ENCODE peak calls at places on chromosome 18, in six cellular contexts. Y is HCT116, S is HepG2, K is K562, E is H1, J is GM12878. H is an unnamed sample. For H3K4me1, the result is how much of the 10 kb centered on the place peaks cover.

GRCh38 chr18:50849448-50849847 is 29.5 kb upstream of the ME2 start:
- DNase-seq in E (no peak), K (no peak), J (no peak), S (no peak), Y (no peak), H (no peak)

GRCh38 chr18:5628512-5629255 is 84.9 kb upstream of the EPB41L3 start:
- DNase-seq in K (no peak), E (peak), J (no peak), S (no peak), Y (no peak), H (no peak)

GRCh38 chr18:1585881-1586488 is 681.3 kb downstream of the ADCYAP1 start:
- DNase-seq in S (peak), J (peak), Y (peak), K (peak), E (no peak), H (peak)

GRCh38 chr18:2971741-2972552 is 41.0 kb downstream of the LPIN2 start:
- DNase-seq in K (no peak), J (peak), Y (no peak), S (no peak), E (no peak), H (no peak)

GRCh38 chr18:5424903-5425302 is 118.9 kb downstream of the EPB41L3 start:
- DNase-seq in Y (no peak), S (peak), K (no peak), E (no peak), J (no peak), H (no peak)

GRCh38 chr18:28112056-28112470 is 64.9 kb downstream of the CDH2 start:
- DNase-seq in E (no peak), K (no peak), Y (no peak), S (no peak), J (no peak), H (no peak)

GRCh38 chr18:3867768-3868445 is 417.9 kb downstream of the TGIF1 start:
- DNase-seq in S (no peak), K (no peak), Y (no peak), J (no peak), E (no peak), H (no peak)

GRCh38 chr18:79571221-79572092 is 108.1 kb upstream of the CTDP1 start:
- DNase-seq in J (no peak), E (peak), K (no peak), Y (peak), S (no peak), H (no peak)

GRCh38 chr18:39872566-39872965 is 2082.5 kb upstream of the PIK3C3 start:
- DNase-seq in S (no peak), J (no peak), E (no peak), K (no peak), Y (no peak), H (no peak)

GRCh38 chr18:26574958-26575864 is 26.9 kb upstream of the KCTD1 start:
- DNase-seq in J (no peak), E (peak), K (no peak), Y (no peak), S (peak), H (no peak)

GRCh38 chr18:22167091-22167470 is 2.3 kb upstream of the GATA6 start:
- DNase-seq in K (no peak), J (no peak), E (no peak), S (no peak), Y (no peak), H (no peak)

GRCh38 chr18:62325806-62326645 is 916 bp downstream of the TNFRSF11A start:
- DNase-seq in J (no peak), E (no peak), Y (no peak), S (no peak), K (no peak), H (no peak)

GRCh38 chr18:27599202-27599829 is 414.2 kb upstream of the CHST9 start:
- DNase-seq in Y (peak), K (peak), J (no peak), E (peak), S (peak), H (no peak)

GRCh38 chr18:27413495-27414401 is 228.6 kb upstream of the CHST9 start:
- DNase-seq in S (no peak), J (no peak), E (no peak), K (no peak), Y (no peak), H (no peak)

GRCh38 chr18:51520676-51521180 is 323.2 kb upstream of the MEX3C start:
- DNase-seq in Y (no peak), S (no peak), E (no peak), J (no peak), K (no peak), H (no peak)

GRCh38 chr18:76765649-76766048 is 56.7 kb upstream of the ZNF236 start:
- DNase-seq in J (no peak), K (no peak), S (no peak), E (no peak), Y (no peak), H (no peak)

GRCh38 chr18:73577365-73577764 is 570.3 kb downstream of the FBXO15 start:
- DNase-seq in J (no peak), Y (no peak), S (no peak), K (no peak), E (no peak), H (no peak)

GRCh38 chr18:46070232-46070631 is 1.8 kb downstream of the PSTPIP2 start:
- DNase-seq in S (no peak), Y (no peak), J (no peak), K (no peak), E (peak), H (no peak)

GRCh38 chr18:9147440-9148238 is 11.1 kb downstream of the ANKRD12 start:
- DNase-seq in K (no peak), Y (peak), S (peak), J (peak), E (no peak), H (peak)

GRCh38 chr18:40019797-40020392 is 1935.1 kb upstream of the PIK3C3 start:
- DNase-seq in S (no peak), E (no peak), K (no peak), Y (no peak), J (no peak), H (no peak)

GRCh38 chr18:12318334-12318697 is 10.3 kb downstream of the TUBB6 start:
- DNase-seq in Y (no peak), E (no peak), K (no peak), J (no peak), S (no peak), H (no peak)
- H3K4me1 ChIP-seq in Y (under half), E (under half), K (under half), J (under half), S (under half), H (under half)

GRCh38 chr18:74898965-74899364 is 301.3 kb downstream of the ZNF407 start:
- DNase-seq in J (no peak), E (no peak), K (no peak), S (peak), Y (no peak), H (no peak)
- TF ChIP-seq ZNF274 in J (no peak), E (no peak), K (no peak), S (no peak), Y (no peak), H (no peak)

GRCh38 chr18:33578371-33579146 is 540 bp downstream of the ASXL3 start:
- DNase-seq in Y (no peak), K (no peak), J (no peak), E (peak), S (peak), H (no peak)
- TF ChIP-seq YY1 in Y (no peak), K (no peak), J (no peak), E (no peak), S (no peak), H (no peak)

DNA sequence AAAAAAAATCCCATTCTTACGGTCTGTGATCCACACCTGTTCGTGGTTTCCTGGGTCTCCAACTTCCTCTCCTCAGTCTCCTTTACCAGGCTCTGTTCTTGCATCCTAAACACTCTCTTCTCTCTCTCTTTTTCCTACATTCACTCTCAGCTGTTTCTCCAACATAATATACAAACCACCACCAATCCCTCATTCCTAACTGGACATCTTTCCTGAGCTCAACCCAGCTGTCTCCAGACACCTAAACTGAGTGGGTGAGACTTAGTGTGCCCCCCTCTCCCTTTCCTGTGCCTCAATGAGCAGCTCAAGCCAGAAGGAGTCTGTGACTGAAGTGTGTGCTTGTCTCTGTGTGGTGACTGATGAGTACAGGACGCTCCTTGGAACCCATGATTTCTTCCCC is 59.4 kb downstream of the LIPG start:
- DNase-seq in Y (no peak), S (no peak), E (no peak), J (no peak), K (no peak), H (no peak)
- H3K4me1 ChIP-seq in Y (under half), S (under half), E (under half), J (under half), K (under half), H (under half)

GRCh38 chr18:43797347-43797746 is 520.1 kb upstream of the SYT4 start:
- DNase-seq in S (no peak), K (no peak), E (no peak), Y (no peak), J (no peak), H (no peak)
- TF ChIP-seq ZNF274 in S (no peak), K (no peak), E (no peak), Y (no peak), J (no peak), H (no peak)

GRCh38 chr18:41720226-41720625 is 234.8 kb upstream of the PIK3C3 start:
- DNase-seq in Y (no peak), J (no peak), S (no peak), K (no peak), E (no peak), H (no peak)

GRCh38 chr18:41724195-41724594 is 230.8 kb upstream of the PIK3C3 start:
- DNase-seq in J (no peak), S (no peak), E (no peak), Y (no peak), K (no peak), H (no peak)

GRCh38 chr18:41719808-41720207 is 235.2 kb upstream of the PIK3C3 start:
- DNase-seq in E (no peak), Y (no peak), S (no peak), K (no peak), J (no peak), H (no peak)

GRCh38 chr18:41721103-41721502 is 233.9 kb upstream of the PIK3C3 start:
- DNase-seq in Y (no peak), S (no peak), K (no peak), E (no peak), J (no peak), H (no peak)
- TF ChIP-seq YY1 in Y (no peak), S (no peak), K (no peak), E (no peak), J (no peak), H (no peak)

DNA sequence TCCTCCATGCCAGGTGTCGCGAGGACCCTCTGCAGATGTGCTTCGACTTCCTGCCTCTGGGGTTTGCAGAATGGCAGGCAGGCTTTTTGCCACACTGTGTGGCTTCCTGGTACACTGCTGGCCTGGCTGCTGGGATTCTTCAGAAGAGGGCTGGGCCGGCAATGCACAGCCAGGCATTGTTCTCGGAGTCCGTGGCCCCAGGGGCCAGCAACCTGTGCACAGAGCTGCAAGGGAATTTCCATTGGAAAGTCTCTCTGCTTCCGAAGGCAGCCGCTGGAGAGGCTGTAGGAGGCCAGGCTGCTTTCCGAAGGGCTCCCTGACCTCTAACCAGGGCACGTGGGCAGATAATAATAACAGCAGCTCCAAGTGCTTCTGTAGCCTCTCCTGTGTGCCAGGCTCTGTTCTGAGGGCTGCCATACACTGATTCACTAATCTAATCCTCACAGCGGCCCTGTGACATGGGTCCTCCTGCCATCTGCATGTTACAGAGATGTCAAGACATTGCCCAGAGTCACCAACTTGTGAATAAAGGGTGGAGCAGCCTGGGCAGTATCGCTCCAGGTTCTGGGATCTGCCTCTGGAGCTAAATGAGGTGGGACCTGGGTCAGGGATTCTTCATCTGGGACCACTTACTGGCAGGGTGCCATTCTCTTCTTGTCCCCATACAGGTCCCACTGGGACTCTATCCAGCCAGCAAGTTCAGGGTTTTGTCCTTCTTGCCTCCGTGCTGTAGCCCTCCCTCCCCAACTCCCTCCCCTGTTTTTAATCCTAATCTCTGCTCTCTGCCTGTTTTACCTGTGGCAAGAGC is 5.0 kb downstream of the LDLRAD4 start:
- DNase-seq in K (no peak), J (no peak), S (no peak), E (no peak), Y (no peak), H (no peak)
- H3K4me1 ChIP-seq in K (under half), J (under half), S (half or more), E (under half), Y (under half), H (under half)